ENCODE peak calls at places on chromosomes 6 and 20, in five cellular contexts. Y is HepG2, S is iPS DF 6.9, L is nephron progenitor cell, X is dorsolateral prefrontal cortex. B is an unnamed sample.

GRCh38 chr20:3655032-3655405 is 8.2 kb downstream of the GFRA4 start:
- DNase-seq in L (no peak), S (no peak), X (no peak), Y (no peak), B (no peak)

GRCh38 chr6:11770546-11771466 is 7.8 kb downstream of the ADTRP start:
- DNase-seq in L (peak), X (no peak), Y (no peak), S (no peak), B (peak)

GRCh38 chr6:7671581-7671980 is 54.3 kb upstream of the BMP6 start:
- DNase-seq in X (no peak), L (no peak), Y (no peak), S (no peak), B (no peak)

GRCh38 chr20:57618091-57618765 is 2.0 kb downstream of the ZBP1 start:
- DNase-seq in L (no peak), S (no peak), X (peak), Y (no peak), B (no peak)

GRCh38 chr6:150231456-150231855 is 88.6 kb downstream of the PPP1R14C start:
- DNase-seq in X (no peak), Y (no peak), S (no peak), L (no peak), B (no peak)

GRCh38 chr20:57710841-57711240 is 1.0 kb upstream of the PMEPA1 start:
- DNase-seq in S (no peak), Y (no peak), L (no peak), X (no peak), B (no peak)

GRCh38 chr20:688809-689208 is 13.2 kb upstream of the SCRT2 start:
- DNase-seq in L (peak), Y (peak), S (no peak), X (no peak), B (no peak)

GRCh38 chr6:122048570-122048969 is 350.9 kb upstream of the HSF2 start:
- DNase-seq in Y (no peak), L (no peak), S (no peak), X (no peak), B (no peak)

GRCh38 chr20:54846948-54847347 is 371.6 kb downstream of the DOK5 start:
- DNase-seq in S (no peak), L (no peak), Y (no peak), X (no peak), B (no peak)

GRCh38 chr6:106528521-106528920 is 100.8 kb downstream of the RTN4IP1 start:
- DNase-seq in Y (no peak), S (no peak), X (no peak), L (no peak), B (no peak)

GRCh38 chr6:122075084-122075760 is 324.2 kb upstream of the HSF2 start:
- DNase-seq in Y (no peak), L (no peak), S (no peak), X (no peak), B (no peak)

GRCh38 chr20:16575390-16576140 is 2.3 kb upstream of the KIF16B start:
- DNase-seq in L (no peak), Y (no peak), X (no peak), S (no peak), B (no peak)

GRCh38 chr20:51220293-51220706 is 197.4 kb upstream of the KCNG1 start:
- DNase-seq in L (peak), S (peak), X (peak), Y (peak), B (no peak)

GRCh38 chr6:4301871-4302270 is 166.5 kb upstream of the ECI2 start:
- DNase-seq in S (no peak), X (no peak), L (no peak), Y (no peak), B (no peak)

GRCh38 chr20:24481188-24481587 is 11.8 kb downstream of the SYNDIG1 start:
- DNase-seq in L (no peak), Y (no peak), S (no peak), X (no peak), B (no peak)

GRCh38 chr6:162074641-162075040 is 652.9 kb downstream of the PRKN start:
- DNase-seq in S (no peak), L (no peak), Y (no peak), X (no peak), B (no peak)

GRCh38 chr6:27157461-27158315 is 89.8 kb upstream of the PRSS16 start:
- DNase-seq in S (no peak), L (peak), Y (peak), X (no peak), B (peak)

GRCh38 chr20:8829232-8829631 is 239.7 kb upstream of the PLCB4 start:
- DNase-seq in L (no peak), X (no peak), S (no peak), Y (no peak), B (no peak)

GRCh38 chr20:62161347-62161746 is 17.8 kb downstream of the SS18L1 start:
- DNase-seq in S (no peak), Y (no peak), X (no peak), L (no peak), B (no peak)

GRCh38 chr6:132368916-132369481 is 32.3 kb downstream of the MOXD1 start:
- DNase-seq in X (no peak), L (no peak), S (no peak), Y (no peak), B (no peak)

GRCh38 chr20:4814696-4815252 is 93.1 kb downstream of the PRND start:
- DNase-seq in S (no peak), L (no peak), X (no peak), Y (no peak), B (no peak)

GRCh38 chr6:111861321-111861938 is 11.8 kb downstream of the FYN start:
- DNase-seq in L (no peak), S (no peak), X (no peak), Y (no peak), B (no peak)

GRCh38 chr6:166490671-166491500 is 95.6 kb downstream of the RAMACL start:
- DNase-seq in L (no peak), Y (no peak), S (no peak), X (no peak), B (no peak)

GRCh38 chr6:4567141-4567540 is 209.1 kb upstream of the CDYL start:
- DNase-seq in X (no peak), Y (no peak), S (no peak), L (no peak), B (no peak)

GRCh38 chr6:41901882-41902519 is 6.8 kb upstream of the USP49 start:
- DNase-seq in S (no peak), X (no peak), L (no peak), Y (no peak), B (no peak)

GRCh38 chr6:51167468-51167867 is 348.8 kb downstream of the TFAP2B start:
- DNase-seq in X (no peak), L (no peak), S (no peak), Y (no peak), B (no peak)

GRCh38 chr6:31582230-31582601 is at the start of gene LTB:
- DNase-seq in X (no peak), S (no peak), L (no peak), Y (no peak), B (no peak)

GRCh38 chr6:148565931-148566663 is 180.7 kb upstream of the UST start:
- DNase-seq in L (no peak), S (no peak), Y (no peak), X (no peak), B (no peak)

GRCh38 chr6:33425668-33426577 is 6.1 kb downstream of the SYNGAP1 start:
- DNase-seq in S (no peak), X (peak), L (peak), Y (peak), B (peak)

GRCh38 chr6:168315626-168316025 is 4.0 kb downstream of the DACT2 start:
- DNase-seq in L (no peak), Y (no peak), X (no peak), S (no peak), B (no peak)

GRCh38 chr6:133550026-133550425 is 308.9 kb downstream of the EYA4 start:
- DNase-seq in S (no peak), Y (no peak), X (no peak), L (no peak), B (no peak)

GRCh38 chr20:45343445-45343866 is 4.8 kb downstream of the SDC4 start:
- DNase-seq in Y (peak), L (no peak), X (no peak), S (no peak), B (no peak)

GRCh38 chr20:2163312-2163711 is 61.7 kb downstream of the STK35 start:
- DNase-seq in S (no peak), Y (no peak), L (no peak), X (no peak), B (no peak)

GRCh38 chr6:89134723-89135122 is 11.1 kb upstream of the PM20D2 start:
- DNase-seq in X (no peak), S (no peak), L (no peak), Y (no peak), B (no peak)

GRCh38 chr20:32484221-32485125 is 100.7 kb downstream of the NOL4L start:
- DNase-seq in L (peak), S (no peak), Y (no peak), X (no peak), B (no peak)

GRCh38 chr20:50286609-50287008 is 96.0 kb downstream of the CEBPB start:
- DNase-seq in X (no peak), S (no peak), L (peak), Y (no peak), B (no peak)

GRCh38 chr6:36195471-36196048 is 984 bp upstream of the BRPF3 start:
- DNase-seq in S (no peak), Y (no peak), X (no peak), L (no peak), B (no peak)

GRCh38 chr6:4885534-4885933 is 109.3 kb downstream of the CDYL start:
- DNase-seq in X (no peak), Y (no peak), L (no peak), S (no peak), B (no peak)